ENCODE peak calls at places on chromosomes 11 and 22, in four cellular contexts. A is IMR-90, Y is H9, Q is mesendoderm. G is an unnamed sample.

GRCh38 chr11:118870396-118871343 is 13.0 kb upstream of the CXCR5 start:
- DNase-seq in Y (no peak), A (peak), Q (peak), G (no peak)

GRCh38 chr11:75330279-75330678 is 21.2 kb downstream of the ARRB1 start:
- DNase-seq in Q (no peak), A (peak), Y (no peak), G (no peak)

GRCh38 chr22:49779226-49779625 is 48.4 kb downstream of the BRD1 start:
- DNase-seq in A (no peak), Y (no peak), Q (no peak), G (no peak)

GRCh38 chr11:8156877-8157276 is 11.9 kb downstream of the RIC3 start:
- DNase-seq in Q (no peak), A (no peak), Y (no peak), G (no peak)

GRCh38 chr11:32893947-32894827 is 1.6 kb downstream of the QSER1 start:
- DNase-seq in A (peak), Q (peak), Y (peak), G (no peak)

GRCh38 chr11:130634186-130634585 is 185.7 kb downstream of the ADAMTS15 start:
- DNase-seq in Q (no peak), Y (no peak), A (no peak), G (no peak)

GRCh38 chr11:114477946-114478537 is 38.8 kb downstream of the REXO2 start:
- DNase-seq in Y (peak), Q (peak), A (no peak), G (no peak)

GRCh38 chr11:130390071-130390758 is 38.2 kb downstream of the ADAMTS8 start:
- DNase-seq in A (peak), Q (peak), Y (no peak), G (no peak)

GRCh38 chr11:87422566-87422965 is 384.8 kb downstream of the TMEM135 start:
- DNase-seq in Q (peak), A (peak), Y (no peak), G (no peak)

GRCh38 chr11:46673713-46674462 is 26.5 kb downstream of the ARHGAP1 start:
- DNase-seq in Q (peak), Y (no peak), A (no peak), G (no peak)

GRCh38 chr11:78657441-78657840 is 82.8 kb upstream of the NARS2 start:
- DNase-seq in Y (no peak), A (no peak), Q (no peak), G (peak)

GRCh38 chr11:125173556-125173955 is 9.0 kb downstream of the PKNOX2 start:
- DNase-seq in Q (no peak), A (no peak), Y (no peak), G (no peak)

GRCh38 chr11:86606270-86606848 is 66.1 kb downstream of the ME3 start:
- DNase-seq in A (no peak), Q (no peak), Y (no peak), G (no peak)

GRCh38 chr22:23103199-23103954 is 33.1 kb downstream of the GNAZ start:
- DNase-seq in A (no peak), Q (no peak), Y (no peak), G (no peak)

GRCh38 chr11:10459029-10459970 is 4.2 kb downstream of the AMPD3 start:
- DNase-seq in A (no peak), Y (peak), Q (peak), G (no peak)

GRCh38 chr11:360326-361280 is 8.7 kb upstream of the B4GALNT4 start:
- DNase-seq in Y (peak), Q (no peak), A (no peak), G (no peak)

GRCh38 chr11:65434667-65435179 is 12.1 kb downstream of the NEAT1 start:
- DNase-seq in Y (no peak), Q (no peak), A (peak), G (no peak)

GRCh38 chr11:72947229-72947628 is 133.0 kb downstream of the ATG16L2 start:
- DNase-seq in Y (no peak), A (peak), Q (no peak), G (no peak)

GRCh38 chr22:38681784-38682335 is at the start of gene TOMM22:
- DNase-seq in Q (peak), Y (peak), A (peak), G (peak)

GRCh38 chr11:68550485-68550817 is 89.9 kb downstream of the PPP6R3 start:
- DNase-seq in Y (no peak), A (peak), Q (no peak), G (no peak)

GRCh38 chr22:37077802-37078448 is 26.4 kb downstream of the KCTD17 start:
- DNase-seq in Q (peak), A (peak), Y (peak), G (peak)

GRCh38 chr22:46604306-46604690 is 15.9 kb upstream of the GRAMD4 start:
- DNase-seq in Q (peak), Y (no peak), A (peak), G (no peak)

GRCh38 chr11:82267186-82267585 is 466.5 kb downstream of the FAM181B start:
- DNase-seq in A (no peak), Q (no peak), Y (no peak), G (no peak)

GRCh38 chr11:112128483-112129121 is 35.3 kb downstream of the IL18 start:
- DNase-seq in A (peak), Q (no peak), Y (no peak), G (no peak)

GRCh38 chr11:94885133-94885532 is 88.2 kb downstream of the CWC15 start:
- DNase-seq in Q (no peak), A (no peak), Y (no peak), G (no peak)
- H2BK5ac ChIP-seq in Q (no peak), A (no peak), Y (no peak), G (no peak)

DNA sequence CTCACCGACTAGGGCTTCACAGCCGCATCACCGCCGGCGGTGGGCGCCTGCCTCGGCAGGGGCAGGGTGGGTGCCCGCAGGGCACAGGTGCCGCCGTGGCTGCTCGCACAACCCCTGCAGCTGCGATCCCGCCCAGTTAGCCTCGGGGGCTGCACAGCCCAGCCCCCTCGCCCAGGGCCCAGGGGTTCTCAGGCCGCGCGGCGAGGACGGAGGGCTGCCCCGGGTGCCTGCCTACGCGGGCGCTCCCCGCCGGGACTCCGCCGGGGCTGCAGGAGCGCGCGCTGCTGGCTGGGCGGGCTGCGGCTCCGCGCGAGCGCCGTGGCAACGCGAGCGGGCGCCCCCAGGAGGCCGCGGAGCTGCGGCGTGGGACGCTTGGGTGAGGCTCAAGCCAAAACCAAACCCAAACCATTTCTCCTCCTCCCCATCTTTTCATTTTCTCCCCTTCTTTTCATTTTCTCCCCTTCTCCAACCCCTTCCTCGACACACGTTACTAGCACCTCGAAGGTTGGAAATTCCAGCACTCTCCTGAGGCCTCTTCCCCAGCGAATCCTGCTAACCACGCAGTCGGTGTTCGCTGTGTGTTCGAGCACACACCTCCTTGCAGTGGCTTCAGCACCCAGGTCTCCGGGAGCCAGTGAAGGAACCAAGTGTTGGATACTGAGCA is at the start of gene MICAL3:
- DNase-seq in Y (peak), A (peak), Q (peak), G (peak)
- H3K56ac ChIP-seq in Y (no peak), A (no peak), Q (peak), G (no peak)

GRCh38 chr11:70315726-70316125 is 45.2 kb downstream of the PPFIA1 start:
- DNase-seq in A (no peak), Y (no peak), Q (no peak), G (no peak)

GRCh38 chr11:70314730-70315129 is 44.2 kb downstream of the PPFIA1 start:
- DNase-seq in A (no peak), Q (no peak), Y (no peak), G (no peak)

GRCh38 chr11:70311616-70312015 is 41.1 kb downstream of the PPFIA1 start:
- DNase-seq in A (no peak), Y (no peak), Q (no peak), G (no peak)

GRCh38 chr11:70313945-70314344 is 43.5 kb downstream of the PPFIA1 start:
- DNase-seq in A (no peak), Q (peak), Y (no peak), G (no peak)

GRCh38 chr11:70312401-70313357 is 42.2 kb downstream of the PPFIA1 start:
- DNase-seq in Q (peak), A (no peak), Y (peak), G (no peak)
- H2BK5ac ChIP-seq in Q (peak), A (no peak), Y (no peak), G (peak)

GRCh38 chr11:133127746-133128145 is 404.6 kb downstream of the OPCML start:
- DNase-seq in A (no peak), Y (no peak), Q (no peak), G (no peak)
- H3K56ac ChIP-seq in A (no peak), Y (no peak), Q (no peak), G (no peak)

GRCh38 chr22:35449829-35450689 is 50.1 kb downstream of the MCM5 start:
- DNase-seq in Q (no peak), Y (no peak), A (no peak), G (no peak)
- H2BK5ac ChIP-seq in Q (no peak), Y (no peak), A (no peak), G (no peak)

GRCh38 chr11:15627560-15627959 is 512.8 kb downstream of the INSC start:
- DNase-seq in Y (no peak), A (peak), Q (peak), G (no peak)
- H3K56ac ChIP-seq in Y (no peak), A (no peak), Q (no peak), G (no peak)

DNA sequence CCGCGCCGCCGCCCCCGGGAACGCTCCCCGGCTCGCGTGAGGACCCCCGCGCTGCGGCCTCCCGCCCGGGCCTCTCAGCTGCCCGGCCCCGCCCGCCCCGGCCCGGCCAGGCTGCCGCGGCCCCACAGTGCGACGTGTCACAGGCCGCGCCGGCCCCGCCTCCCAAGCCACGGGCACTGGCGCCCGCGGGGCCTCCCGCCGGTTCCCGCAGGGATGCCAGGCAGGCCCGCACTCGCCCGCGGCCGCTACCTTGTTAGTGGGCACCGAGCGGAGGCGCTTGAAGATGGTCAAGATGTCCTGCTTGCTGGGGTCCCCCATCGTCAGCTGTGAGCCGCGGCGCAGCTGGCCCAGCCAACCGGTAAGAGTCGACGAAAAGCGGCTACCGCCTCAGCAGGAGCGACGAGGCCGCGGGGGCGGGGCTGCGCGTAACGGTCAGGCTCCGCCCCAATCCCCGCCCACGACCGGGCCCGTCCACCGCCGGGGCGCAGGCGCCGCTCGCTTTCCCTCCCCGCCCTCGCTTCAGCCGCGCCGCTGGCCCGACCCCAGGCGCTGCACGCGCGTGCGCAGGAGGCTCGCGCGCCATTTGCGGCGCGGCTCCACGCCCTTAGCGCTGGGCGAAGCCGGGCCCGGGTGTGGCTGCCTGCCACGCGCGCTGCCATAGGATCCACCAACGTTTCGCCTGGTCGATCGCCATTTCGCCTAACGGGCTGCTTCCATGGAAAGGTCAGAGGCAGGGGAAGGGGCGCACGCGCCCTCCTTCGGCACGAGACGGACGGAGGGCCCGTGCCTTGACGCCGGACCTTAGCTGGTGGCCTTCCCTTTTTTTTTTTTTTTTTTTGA is at the start of gene ARFGAP3:
- DNase-seq in Y (peak), A (peak), Q (peak), G (peak)
- H2BK5ac ChIP-seq in Y (no peak), A (peak), Q (no peak), G (no peak)

DNA sequence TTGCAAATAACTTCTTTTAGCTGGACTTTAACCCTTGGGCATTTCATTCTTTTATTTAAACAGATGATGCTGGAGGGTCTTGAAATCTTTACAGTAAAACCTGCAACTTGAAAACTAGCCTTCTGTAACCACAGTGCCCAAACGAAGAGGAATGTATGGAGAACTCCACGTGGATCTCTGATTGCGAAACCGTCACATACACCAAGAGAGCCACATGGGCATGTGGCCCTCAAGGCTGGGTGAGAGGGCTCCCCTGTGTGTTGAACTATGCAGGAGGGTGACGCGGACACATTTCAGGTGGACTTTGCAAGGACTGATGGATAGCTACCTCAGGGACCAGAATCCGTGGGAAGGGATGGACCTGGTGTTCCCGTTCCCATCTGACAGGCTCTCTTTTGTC is 30.6 kb downstream of the FAM118A start:
- DNase-seq in Y (no peak), A (no peak), Q (no peak), G (no peak)
- H3K56ac ChIP-seq in Y (no peak), A (no peak), Q (no peak), G (no peak)

G was measured in H1.